ENCODE peak calls at places on chromosomes 12 and 14, in six cellular contexts. G is cardiac muscle cell, L is Caki2, B is NCI-H1417, E is EL, C is MCF 10A. T is an unnamed sample.

GRCh38 chr12:55728185-55728931 is 451 bp downstream of the CD63 start:
- DNase-seq in G (peak), L (peak), B (peak), E (peak), C (peak), T (no peak)

GRCh38 chr14:74618078-74618952 is 6.3 kb upstream of the LTBP2 start:
- DNase-seq in G (no peak), L (peak), B (no peak), E (peak), C (peak), T (peak)

GRCh38 chr12:48832321-48833060 is 14.2 kb downstream of the CACNB3 start:
- DNase-seq in G (no peak), L (no peak), B (no peak), E (no peak), C (no peak), T (no peak)

GRCh38 chr14:69882086-69882864 is 3.1 kb downstream of the SMOC1 start:
- DNase-seq in G (no peak), L (no peak), B (no peak), E (no peak), C (no peak), T (no peak)

GRCh38 chr12:62977879-62978278 is 42.9 kb upstream of the PPM1H start:
- DNase-seq in G (no peak), L (no peak), B (no peak), E (no peak), C (no peak), T (no peak)

GRCh38 chr12:118571730-118572129 is 195.4 kb downstream of the SUDS3 start:
- DNase-seq in G (no peak), L (no peak), B (no peak), E (no peak), C (no peak), T (no peak)

GRCh38 chr12:3771853-3772252 is 18.9 kb upstream of the CRACR2A start:
- DNase-seq in G (no peak), L (no peak), B (no peak), E (no peak), C (no peak), T (no peak)

GRCh38 chr14:92659765-92660561 is 88.5 kb downstream of the LGMN start:
- DNase-seq in G (no peak), L (no peak), B (no peak), E (no peak), C (peak), T (no peak)

GRCh38 chr12:50127546-50127945 is 15.5 kb downstream of the COX14 start:
- DNase-seq in G (no peak), L (no peak), B (peak), E (no peak), C (no peak), T (no peak)